ENCODE peak calls at places on chromosomes 11 and 22, in eight cellular contexts. F, V, Z, U, L, I, D and M are unnamed samples.

GRCh38 chr11:103870821-103871309 is 165.6 kb upstream of the DDI1 start:
- DNase-seq in U (no peak), L (peak), D (no peak), Z (no peak), I (no peak), F (no peak), V (peak), M (no peak)

GRCh38 chr11:124798991-124799383 is 1.2 kb downstream of the MSANTD2 start:
- DNase-seq in V (peak), I (peak), F (peak), U (no peak), L (no peak), Z (peak), D (peak), M (no peak)

GRCh38 chr11:30917859-30918478 is 331.8 kb upstream of the MPPED2 start:
- DNase-seq in V (peak), I (peak), L (no peak), Z (peak), D (peak), F (peak), U (peak), M (no peak)

GRCh38 chr22:17770180-17771077 is 3.8 kb downstream of the BID start:
- DNase-seq in Z (no peak), D (no peak), F (no peak), U (no peak), V (no peak), I (no peak), L (no peak), M (no peak)

GRCh38 chr11:78914503-78914902 is 339.8 kb upstream of the NARS2 start:
- DNase-seq in L (no peak), U (no peak), Z (no peak), I (no peak), D (no peak), F (no peak), V (no peak), M (no peak)

GRCh38 chr11:27282806-27283205 is 80.2 kb downstream of the CCDC34 start:
- DNase-seq in F (no peak), L (no peak), I (peak), V (peak), Z (no peak), U (peak), D (peak), M (no peak)

GRCh38 chr22:48369789-48370507 is 1457.7 kb downstream of the BRD1 start:
- DNase-seq in L (no peak), Z (no peak), F (no peak), I (no peak), V (no peak), U (peak), D (no peak), M (no peak)

GRCh38 chr22:43002198-43002577 is 12.8 kb downstream of the PACSIN2 start:
- DNase-seq in I (peak), V (peak), D (peak), F (no peak), U (no peak), L (no peak), Z (peak), M (no peak)

GRCh38 chr11:22920939-22921565 is 60.8 kb upstream of the CCDC179 start:
- DNase-seq in V (peak), I (peak), D (peak), Z (peak), L (no peak), F (peak), U (peak), M (peak)

GRCh38 chr11:108973402-108974119 is 308.7 kb downstream of the DDX10 start:
- DNase-seq in Z (peak), U (no peak), L (no peak), I (peak), V (peak), D (peak), F (no peak), M (no peak)

GRCh38 chr11:73950869-73951710 is at the start of gene DNAJB13:
- DNase-seq in U (peak), F (peak), I (peak), L (peak), V (peak), D (peak), Z (peak), M (peak)

GRCh38 chr11:27555264-27555663 is 48.7 kb upstream of the LIN7C start:
- DNase-seq in D (no peak), I (no peak), U (no peak), V (no peak), F (no peak), L (no peak), Z (no peak), M (no peak)

GRCh38 chr11:118009821-118010737 is 23.9 kb downstream of the IL10RA start:
- DNase-seq in V (no peak), I (no peak), D (no peak), L (no peak), F (no peak), Z (no peak), U (no peak), M (no peak)

GRCh38 chr11:12318791-12319733 is 58.3 kb upstream of the PARVA start:
- DNase-seq in D (peak), Z (peak), V (peak), I (peak), L (no peak), U (no peak), F (no peak), M (no peak)

GRCh38 chr22:23012081-23012622 is 58.2 kb upstream of the GNAZ start:
- DNase-seq in F (no peak), V (no peak), D (no peak), Z (no peak), U (no peak), L (no peak), I (no peak), M (no peak)

GRCh38 chr11:123308077-123308476 is 113.0 kb upstream of the CLMP start:
- DNase-seq in Z (peak), D (peak), V (peak), U (no peak), F (no peak), L (no peak), I (peak), M (no peak)

GRCh38 chr11:46682773-46683752 is 17.4 kb downstream of the ARHGAP1 start:
- DNase-seq in V (peak), F (no peak), D (peak), L (peak), I (peak), Z (no peak), U (no peak), M (no peak)

GRCh38 chr11:17979770-17980371 is 33.0 kb downstream of the SERGEF start:
- DNase-seq in Z (peak), F (peak), D (peak), I (no peak), U (peak), V (peak), L (no peak), M (peak)

GRCh38 chr11:110564676-110565343 is 135.1 kb downstream of the FDX1 start:
- DNase-seq in U (peak), L (no peak), I (no peak), F (no peak), Z (no peak), V (no peak), D (no peak), M (no peak)

GRCh38 chr11:69463181-69463891 is 18.1 kb upstream of the LINC01488 start:
- DNase-seq in F (no peak), Z (no peak), D (peak), L (peak), V (peak), I (peak), U (peak), M (no peak)

GRCh38 chr11:57144531-57145320 is 37.0 kb upstream of the LRRC55 start:
- DNase-seq in L (no peak), F (no peak), V (no peak), D (no peak), I (no peak), Z (no peak), U (no peak), M (no peak)

GRCh38 chr11:81092517-81092916 is 1641.1 kb downstream of the FAM181B start:
- DNase-seq in V (no peak), Z (no peak), U (no peak), I (no peak), L (no peak), D (no peak), F (no peak), M (no peak)

GRCh38 chr11:103985041-103985440 is 51.4 kb upstream of the DDI1 start:
- DNase-seq in D (no peak), V (no peak), I (no peak), Z (no peak), U (no peak), F (no peak), L (no peak), M (no peak)

GRCh38 chr22:43230983-43231723 is 44.2 kb upstream of the TTLL12 start:
- DNase-seq in F (peak), L (peak), I (peak), V (peak), D (peak), U (peak), Z (peak), M (peak)

GRCh38 chr11:11427185-11427944 is 74.3 kb upstream of the CSNK2A3 start:
- DNase-seq in L (no peak), Z (no peak), I (no peak), F (no peak), V (no peak), U (no peak), D (no peak), M (no peak)

GRCh38 chr11:87020336-87020735 is 17.4 kb upstream of the TMEM135 start:
- DNase-seq in L (no peak), Z (no peak), F (no peak), I (no peak), V (no peak), U (peak), D (no peak), M (no peak)

GRCh38 chr22:19271856-19272535 is 19.5 kb downstream of the CLTCL1 start:
- DNase-seq in Z (no peak), U (no peak), F (no peak), L (no peak), D (no peak), V (no peak), I (peak), M (no peak)

GRCh38 chr11:36383200-36383599 is 87.1 kb downstream of the PRR5L start:
- DNase-seq in I (no peak), V (no peak), D (no peak), L (no peak), Z (no peak), F (no peak), U (no peak), M (no peak)

GRCh38 chr11:68216171-68216938 is 3.3 kb upstream of the KMT5B start:
- DNase-seq in U (no peak), I (no peak), Z (no peak), V (no peak), D (no peak), L (no peak), F (no peak), M (no peak)

GRCh38 chr11:20363149-20363499 is 390 bp upstream of the HTATIP2 start:
- DNase-seq in V (no peak), F (no peak), L (no peak), U (no peak), Z (no peak), D (no peak), I (no peak), M (no peak)

GRCh38 chr22:23306438-23306921 is 126.2 kb downstream of the BCR start:
- DNase-seq in Z (no peak), D (peak), I (peak), V (peak), U (no peak), L (peak), F (no peak), M (no peak)

GRCh38 chr11:115525600-115526006 is 21.4 kb upstream of the CADM1 start:
- DNase-seq in U (no peak), D (no peak), V (no peak), L (no peak), F (no peak), Z (no peak), I (no peak), M (no peak)

GRCh38 chr11:18235394-18235926 is 1.1 kb downstream of the SAA4 start:
- DNase-seq in D (no peak), V (no peak), L (no peak), U (peak), Z (no peak), F (no peak), I (no peak), M (no peak)

GRCh38 chr22:47600791-47601400 is 838.4 kb downstream of the TBC1D22A start:
- DNase-seq in U (no peak), V (no peak), Z (no peak), I (no peak), D (no peak), F (no peak), L (no peak), M (no peak)

GRCh38 chr11:115776916-115777315 is 272.7 kb upstream of the CADM1 start:
- DNase-seq in L (no peak), U (no peak), F (no peak), Z (no peak), I (no peak), V (no peak), D (no peak), M (no peak)

GRCh38 chr22:24514241-24515024 is 19.3 kb downstream of the UPB1 start:
- DNase-seq in Z (no peak), U (no peak), D (no peak), I (no peak), F (no peak), L (no peak), V (no peak), M (no peak)

GRCh38 chr22:44702479-44703219 is 645 bp downstream of the PRR5 start:
- DNase-seq in I (peak), Z (peak), F (no peak), L (no peak), V (peak), D (peak), U (peak), M (peak)

GRCh38 chr11:55819330-55819729 is at the start of gene OR5D18:
- DNase-seq in F (no peak), U (no peak), I (no peak), L (no peak), V (no peak), D (no peak), Z (no peak), M (no peak)

GRCh38 chr22:42655693-42656092 is 6.5 kb upstream of the CYB5R3 start:
- DNase-seq in D (no peak), I (no peak), L (no peak), V (no peak), Z (no peak), F (peak), U (no peak), M (no peak)

GRCh38 chr11:15145151-15145550 is 30.4 kb downstream of the INSC start:
- DNase-seq in V (no peak), F (no peak), U (no peak), I (no peak), D (no peak), L (no peak), Z (no peak), M (no peak)

GRCh38 chr22:49372530-49373288 is 455.0 kb downstream of the BRD1 start:
- DNase-seq in I (no peak), U (peak), Z (peak), D (no peak), L (no peak), V (no peak), F (no peak), M (no peak)

GRCh38 chr22:49370841-49371301 is 456.8 kb downstream of the BRD1 start:
- DNase-seq in V (no peak), L (peak), I (no peak), D (no peak), Z (no peak), F (no peak), U (no peak), M (no peak)

GRCh38 chr22:49371325-49372110 is 456.2 kb downstream of the BRD1 start:
- DNase-seq in L (peak), F (no peak), I (no peak), U (no peak), Z (no peak), D (no peak), V (no peak), M (no peak)

GRCh38 chr22:49373289-49373666 is 454.4 kb downstream of the BRD1 start:
- DNase-seq in I (no peak), U (no peak), F (no peak), L (no peak), V (no peak), Z (no peak), D (no peak), M (no peak)

GRCh38 chr22:49372111-49372529 is 455.6 kb downstream of the BRD1 start:
- DNase-seq in Z (no peak), D (no peak), U (no peak), F (no peak), I (no peak), L (peak), V (no peak), M (no peak)
- TF ChIP-seq CTCF in Z (no peak), D (no peak), U (no peak), F (no peak), I (no peak), L (no peak), V (no peak), M (no peak)

GRCh38 chr11:85826096-85826855 is 15.3 kb upstream of the SYTL2 start:
- DNase-seq in I (peak), F (no peak), D (peak), L (no peak), Z (peak), V (peak), U (peak), M (no peak)
- TF ChIP-seq CTCF in I (peak), F (no peak), D (peak), L (peak), Z (peak), V (peak), U (peak), M (peak)

DNA sequence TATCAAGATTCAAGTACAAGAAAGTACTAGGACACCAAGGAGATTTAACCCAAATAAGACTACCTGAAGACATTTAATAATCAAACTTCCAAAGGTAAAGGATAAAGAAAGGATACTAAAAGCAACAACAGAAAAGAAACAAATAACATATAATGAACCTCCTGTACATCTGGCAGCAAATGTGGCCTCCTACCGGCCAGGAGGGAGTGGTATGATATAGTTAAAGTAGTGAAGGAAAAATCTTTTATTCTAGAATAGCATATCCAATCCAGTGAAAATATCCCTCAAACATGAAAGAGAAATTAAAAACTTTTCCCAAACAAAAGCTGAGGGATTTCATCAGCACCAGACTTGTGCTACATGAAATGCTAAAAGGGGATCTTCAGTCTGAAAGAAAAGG is 104.7 kb upstream of the GUCY1A2 start:
- DNase-seq in D (peak), V (peak), L (no peak), U (no peak), Z (no peak), I (no peak), F (no peak), M (no peak)
- TF ChIP-seq CTCF in D (peak), V (no peak), L (no peak), U (no peak), Z (no peak), I (no peak), F (no peak), M (no peak)

DNA sequence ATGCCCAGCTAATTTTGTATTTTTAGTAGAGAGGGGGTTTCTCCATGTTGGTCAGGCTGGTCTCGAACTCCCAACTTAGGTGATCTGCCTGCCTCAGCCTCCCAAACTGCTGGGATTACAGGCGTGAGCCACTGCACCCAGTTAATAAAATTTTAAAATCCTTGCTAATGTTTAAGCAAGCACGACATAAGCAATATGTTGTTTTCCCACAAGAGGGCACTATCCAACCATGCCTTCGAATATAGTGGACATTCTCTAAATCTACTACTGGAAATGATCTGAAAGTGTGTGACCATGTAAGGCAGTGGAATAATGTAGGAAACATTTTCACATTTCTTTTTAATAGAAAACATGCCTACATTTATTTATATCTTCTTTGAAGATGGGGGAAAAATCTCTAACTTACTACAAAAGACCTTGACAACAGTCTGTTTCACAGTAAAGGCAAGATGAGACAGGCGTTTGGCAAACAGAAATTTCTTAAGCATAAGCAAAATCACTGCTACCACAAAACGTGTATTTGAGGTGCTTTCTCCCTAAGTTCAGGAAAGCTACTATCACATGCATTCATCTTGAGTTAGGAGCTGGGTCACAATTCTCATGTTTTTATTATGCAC is 38.2 kb downstream of the PITPNB start:
- DNase-seq in I (peak), Z (peak), V (peak), L (no peak), U (peak), D (peak), F (peak), M (no peak)
- TF ChIP-seq CTCF in I (peak), Z (peak), V (peak), L (peak), U (peak), D (peak), F (peak), M (peak)

GRCh38 chr22:21098099-21098671 is 52.4 kb downstream of the LRRC74B start:
- DNase-seq in U (no peak), D (peak), V (peak), L (no peak), Z (no peak), F (no peak), I (no peak), M (no peak)
- TF ChIP-seq CTCF in U (no peak), D (no peak), V (no peak), L (no peak), Z (peak), F (no peak), I (no peak), M (no peak)

GRCh38 chr11:94602430-94603372 is 35.5 kb downstream of the PIWIL4 start:
- DNase-seq in I (peak), L (peak), D (peak), U (no peak), F (peak), Z (peak), V (peak), M (no peak)
- TF ChIP-seq CTCF in I (peak), L (peak), D (peak), U (no peak), F (no peak), Z (peak), V (peak), M (no peak)

DNA sequence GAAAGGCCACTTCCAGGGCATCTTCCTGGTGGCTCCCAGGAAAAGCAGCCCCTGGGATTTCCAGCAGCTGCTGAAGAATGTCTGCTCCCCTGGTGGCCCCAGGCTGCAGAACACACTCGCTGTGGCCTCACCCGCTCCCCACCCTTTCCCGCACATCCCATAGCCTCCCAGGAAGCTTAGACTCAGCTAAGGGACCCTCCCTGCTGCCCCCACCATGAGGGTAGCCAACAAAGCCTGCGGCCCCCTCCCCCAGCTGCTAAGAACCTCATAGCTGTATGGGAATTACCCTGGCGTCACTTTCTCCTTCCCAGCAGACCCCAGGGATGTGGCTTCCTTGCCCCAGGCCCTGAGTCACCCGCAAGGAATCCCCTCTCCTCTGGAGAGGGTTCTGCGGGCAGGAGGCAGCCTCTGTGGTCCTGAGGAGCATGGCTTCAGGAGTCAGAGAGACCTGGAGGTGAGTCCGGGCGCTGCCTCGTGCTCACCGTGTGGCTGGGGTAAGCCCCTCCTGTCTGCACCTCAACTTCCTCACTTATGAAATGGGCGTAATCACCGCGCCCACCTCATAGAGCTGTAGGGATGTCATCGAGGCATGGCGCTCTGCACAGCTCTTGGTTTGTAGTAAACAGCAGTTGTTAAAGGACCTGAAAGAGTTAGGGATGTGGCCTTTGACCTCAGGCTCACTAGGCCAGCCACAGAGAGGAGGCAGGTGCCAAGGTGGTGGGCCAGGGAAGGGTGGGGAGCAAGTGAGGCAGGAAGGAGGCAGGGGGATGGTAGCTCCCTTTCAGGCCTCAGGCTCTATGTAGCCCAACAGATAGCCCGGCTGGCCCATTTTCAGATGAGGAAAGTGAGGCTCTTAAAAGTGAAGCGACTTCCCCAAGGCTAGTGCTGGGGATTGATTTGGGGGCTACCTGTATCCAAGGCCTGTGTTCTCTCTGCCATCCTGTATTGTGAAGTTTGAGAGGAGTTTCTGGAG is 71.2 kb downstream of the LRRC32 start:
- DNase-seq in D (peak), Z (no peak), L (no peak), U (no peak), F (no peak), V (peak), I (peak), M (no peak)
- TF ChIP-seq CTCF in D (no peak), Z (no peak), L (no peak), U (no peak), F (no peak), V (no peak), I (no peak), M (no peak)